ENCODE peak calls at places on chromosomes 16 and 17, in six cellular contexts. L is Caki2, I is ovary, K is tibial nerve, T is cardiac muscle cell, V is PC-9. O is an unnamed sample.

GRCh38 chr16:84847554-84848415 is 28.0 kb downstream of the CRISPLD2 start:
- DNase-seq in K (no peak), I (no peak), T (no peak), L (peak), V (no peak), O (no peak)

GRCh38 chr17:7592422-7593021 is 2.6 kb upstream of the SOX15 start:
- DNase-seq in T (no peak), V (no peak), I (no peak), K (no peak), L (no peak), O (no peak)

GRCh38 chr17:40724656-40725055 is 21.1 kb upstream of the KRT24 start:
- DNase-seq in I (no peak), T (no peak), L (no peak), V (no peak), K (no peak), O (no peak)

GRCh38 chr17:74373838-74374606 is 6.7 kb downstream of the GPR142 start:
- DNase-seq in T (no peak), K (no peak), L (no peak), I (no peak), V (no peak), O (no peak)

GRCh38 chr17:4744999-4745969 is 5.6 kb upstream of the CXCL16 start:
- DNase-seq in K (no peak), V (no peak), L (no peak), T (peak), I (no peak), O (no peak)

GRCh38 chr17:2853111-2853721 is 57.0 kb downstream of the RAP1GAP2 start:
- DNase-seq in I (no peak), V (peak), T (peak), L (peak), K (no peak), O (peak)

GRCh38 chr17:79797492-79798295 is 817 bp upstream of the CBX8 start:
- DNase-seq in T (no peak), K (no peak), I (peak), V (no peak), L (no peak), O (peak)

GRCh38 chr17:1946021-1946932 is 78.9 kb downstream of the RTN4RL1 start:
- DNase-seq in T (no peak), V (no peak), I (no peak), L (peak), K (no peak), O (no peak)

GRCh38 chr16:17983114-17983513 is 353.4 kb downstream of the NPIPA8 start:
- DNase-seq in K (no peak), V (no peak), T (no peak), L (no peak), I (no peak), O (no peak)

GRCh38 chr17:80738406-80738805 is 193.8 kb downstream of the RPTOR start:
- DNase-seq in K (no peak), V (no peak), L (no peak), T (no peak), I (no peak), O (no peak)

GRCh38 chr16:84482001-84482891 is 22.2 kb downstream of the MEAK7 start:
- DNase-seq in T (peak), I (no peak), K (no peak), V (no peak), L (no peak), O (no peak)

GRCh38 chr16:21986692-21987246 is 14.1 kb downstream of the PDZD9 start:
- DNase-seq in V (no peak), L (no peak), T (no peak), K (no peak), I (no peak), O (no peak)

GRCh38 chr16:31267332-31268032 is 7.7 kb downstream of the ITGAM start:
- DNase-seq in L (peak), K (no peak), V (no peak), I (no peak), T (no peak), O (no peak)

GRCh38 chr16:84299734-84300440 is 5.2 kb downstream of the WFDC1 start:
- DNase-seq in T (no peak), L (no peak), V (no peak), I (no peak), K (no peak), O (no peak)

GRCh38 chr17:43018008-43018853 is 4.0 kb downstream of the VAT1 start:
- DNase-seq in K (no peak), V (no peak), T (no peak), L (peak), I (no peak), O (no peak)

GRCh38 chr17:53466733-53467132 is 356.0 kb upstream of the KIF2B start:
- DNase-seq in K (no peak), T (no peak), V (no peak), I (no peak), L (no peak), O (no peak)

GRCh38 chr17:19979917-19980770 is 2.5 kb upstream of the AKAP10 start:
- DNase-seq in I (peak), V (no peak), K (no peak), L (no peak), T (peak), O (peak)

GRCh38 chr16:88685156-88686061 is 898 bp downstream of the SNAI3 start:
- DNase-seq in V (peak), K (no peak), L (no peak), I (no peak), T (peak), O (peak)

GRCh38 chr16:73735954-73736353 is 560.7 kb upstream of the PSMD7 start:
- DNase-seq in V (no peak), K (no peak), I (no peak), T (no peak), L (no peak), O (no peak)

GRCh38 chr17:44906010-44906646 is 6.9 kb upstream of the EFTUD2 start:
- DNase-seq in L (peak), K (no peak), I (no peak), T (peak), V (peak), O (no peak)

GRCh38 chr17:79891113-79891730 is 52.0 kb upstream of the CBX4 start:
- DNase-seq in L (no peak), V (no peak), I (no peak), K (no peak), T (no peak), O (no peak)

GRCh38 chr17:13792314-13792713 is 190.6 kb upstream of the HS3ST3A1 start:
- DNase-seq in T (no peak), I (no peak), K (no peak), V (no peak), L (no peak), O (no peak)

GRCh38 chr17:4001048-4001590 is 36.9 kb upstream of the ATP2A3 start:
- DNase-seq in K (no peak), V (no peak), L (no peak), T (peak), I (peak), O (no peak)